ENCODE peak calls at places on chromosomes 6 and 20, in nine cellular contexts. One of them, this sample, is unnamed.
A peak's percentile ranks its signal among the peaks of the same experiment; 100 is the strongest.

GRCh38 chr20:8251201-8251575 is 119.1 kb downstream of the PLCB1 start:
- DNase-seq in choroid plexus epithelial cell: no peak
- DNase-seq in PC-3: no peak
- DNase-seq in IMR-90: no peak
- DNase-seq in mucosa of descending colon: no peak
- DNase-seq in lower lobe of right lung: no peak
- DNase-seq in heart left ventricle: no peak
- DNase-seq in lung: no peak
- DNase-seq in fibroblast of pulmonary artery: no peak
- DNase-seq in this sample: no peak

GRCh38 chr6:72216222-72217106 is 330.1 kb downstream of the RIMS1 start:
- DNase-seq in choroid plexus epithelial cell: no peak
- DNase-seq in PC-3: peak; percentile 68
- DNase-seq in IMR-90: no peak
- DNase-seq in mucosa of descending colon: peak; percentile 7
- DNase-seq in lower lobe of right lung: no peak
- DNase-seq in heart left ventricle: no peak
- DNase-seq in lung: no peak
- DNase-seq in fibroblast of pulmonary artery: no peak
- DNase-seq in this sample: no peak

GRCh38 chr6:16236648-16237199 is 1.7 kb upstream of the GMPR start:
- DNase-seq in choroid plexus epithelial cell: peak; percentile 83
- DNase-seq in PC-3: peak; percentile 38
- DNase-seq in IMR-90: peak; percentile 76
- DNase-seq in mucosa of descending colon: peak; percentile 86
- DNase-seq in lower lobe of right lung: no peak
- DNase-seq in heart left ventricle: peak; percentile 38
- DNase-seq in lung: peak; percentile 61
- DNase-seq in fibroblast of pulmonary artery: peak; percentile 68
- DNase-seq in this sample: peak; percentile 75

GRCh38 chr6:3913077-3913957 is 64.1 kb downstream of the FAM50B start:
- DNase-seq in choroid plexus epithelial cell: peak; percentile 97
- DNase-seq in PC-3: peak; percentile 99
- DNase-seq in IMR-90: peak; percentile 99
- DNase-seq in mucosa of descending colon: peak; percentile 18
- DNase-seq in lower lobe of right lung: no peak
- DNase-seq in heart left ventricle: peak; percentile 85
- DNase-seq in lung: peak; percentile 67
- DNase-seq in fibroblast of pulmonary artery: peak; percentile 99
- DNase-seq in this sample: peak; percentile 99

GRCh38 chr20:49993301-49993751 is 10.5 kb downstream of the SNAI1 start:
- DNase-seq in choroid plexus epithelial cell: no peak
- DNase-seq in PC-3: no peak
- DNase-seq in IMR-90: no peak
- DNase-seq in mucosa of descending colon: no peak
- DNase-seq in lower lobe of right lung: no peak
- DNase-seq in heart left ventricle: no peak
- DNase-seq in lung: no peak
- DNase-seq in fibroblast of pulmonary artery: peak; percentile 44
- DNase-seq in this sample: no peak

GRCh38 chr6:135703621-135704020 is 147.9 kb upstream of the PDE7B start:
- DNase-seq in choroid plexus epithelial cell: peak; percentile 12
- DNase-seq in PC-3: no peak
- DNase-seq in IMR-90: no peak
- DNase-seq in mucosa of descending colon: no peak
- DNase-seq in lower lobe of right lung: no peak
- DNase-seq in heart left ventricle: no peak
- DNase-seq in lung: no peak
- DNase-seq in fibroblast of pulmonary artery: no peak
- DNase-seq in this sample: peak; percentile 5

GRCh38 chr6:137799950-137800568 is 67.0 kb upstream of the TNFAIP3 start:
- DNase-seq in choroid plexus epithelial cell: peak; percentile 84
- DNase-seq in PC-3: peak; percentile 63
- DNase-seq in IMR-90: peak; percentile 67
- DNase-seq in mucosa of descending colon: peak; percentile 83
- DNase-seq in lower lobe of right lung: no peak
- DNase-seq in heart left ventricle: peak; percentile 48
- DNase-seq in lung: peak; percentile 41
- DNase-seq in fibroblast of pulmonary artery: peak; percentile 77
- DNase-seq in this sample: peak; percentile 76

GRCh38 chr20:48897298-48898044 is 24.0 kb upstream of the ARFGEF2 start:
- DNase-seq in choroid plexus epithelial cell: peak; percentile 88
- DNase-seq in PC-3: peak; percentile 96
- DNase-seq in IMR-90: peak; percentile 92
- DNase-seq in mucosa of descending colon: no peak
- DNase-seq in lower lobe of right lung: no peak
- DNase-seq in heart left ventricle: no peak
- DNase-seq in lung: no peak
- DNase-seq in fibroblast of pulmonary artery: peak; percentile 82
- DNase-seq in this sample: peak; percentile 91

GRCh38 chr6:127124196-127124595 is 5.7 kb downstream of the RSPO3 start:
- DNase-seq in choroid plexus epithelial cell: no peak
- DNase-seq in PC-3: no peak
- DNase-seq in IMR-90: no peak
- DNase-seq in mucosa of descending colon: no peak
- DNase-seq in lower lobe of right lung: no peak
- DNase-seq in heart left ventricle: no peak
- DNase-seq in lung: no peak
- DNase-seq in fibroblast of pulmonary artery: no peak
- DNase-seq in this sample: no peak

GRCh38 chr6:127119361-127120108 is 1.1 kb downstream of the RSPO3 start:
- DNase-seq in choroid plexus epithelial cell: no peak
- DNase-seq in PC-3: no peak
- DNase-seq in IMR-90: no peak
- DNase-seq in mucosa of descending colon: peak; percentile 4
- DNase-seq in lower lobe of right lung: peak; percentile 48
- DNase-seq in heart left ventricle: no peak
- DNase-seq in lung: no peak
- DNase-seq in fibroblast of pulmonary artery: no peak
- DNase-seq in this sample: no peak

GRCh38 chr6:127120787-127121636 is 2.5 kb downstream of the RSPO3 start:
- DNase-seq in choroid plexus epithelial cell: peak; percentile 92
- DNase-seq in PC-3: peak; percentile 64
- DNase-seq in IMR-90: peak; percentile 79
- DNase-seq in mucosa of descending colon: peak; percentile 68
- DNase-seq in lower lobe of right lung: peak; percentile 79
- DNase-seq in heart left ventricle: peak; percentile 59
- DNase-seq in lung: peak; percentile 81
- DNase-seq in fibroblast of pulmonary artery: peak; percentile 88
- DNase-seq in this sample: peak; percentile 81

GRCh38 chr6:127120109-127120786 is 1.8 kb downstream of the RSPO3 start:
- DNase-seq in choroid plexus epithelial cell: no peak
- DNase-seq in PC-3: no peak
- DNase-seq in IMR-90: no peak
- DNase-seq in mucosa of descending colon: no peak
- DNase-seq in lower lobe of right lung: peak; percentile 44
- DNase-seq in heart left ventricle: no peak
- DNase-seq in lung: no peak
- DNase-seq in fibroblast of pulmonary artery: no peak
- DNase-seq in this sample: no peak

DNA sequence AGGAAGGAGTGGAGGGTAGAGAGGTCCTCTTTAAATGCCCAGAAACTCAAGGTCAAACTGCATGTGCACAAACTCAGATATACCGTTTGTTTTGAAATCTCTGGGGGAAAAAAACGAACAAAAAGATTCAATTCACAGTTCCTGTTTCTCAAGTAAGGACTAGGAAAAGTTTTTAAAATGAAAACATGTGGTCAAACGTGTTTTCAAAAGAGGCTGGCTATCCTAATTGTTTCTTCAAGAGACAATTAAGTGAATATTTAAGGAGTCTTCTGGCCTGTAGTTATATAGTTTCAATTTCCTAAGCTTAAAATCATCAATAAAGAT is 3.1 kb downstream of the RSPO3 start:
- DNase-seq in choroid plexus epithelial cell: no peak
- DNase-seq in PC-3: no peak
- DNase-seq in IMR-90: no peak
- DNase-seq in mucosa of descending colon: no peak
- DNase-seq in lower lobe of right lung: no peak
- DNase-seq in heart left ventricle: no peak
- DNase-seq in lung: no peak
- DNase-seq in fibroblast of pulmonary artery: no peak
- DNase-seq in this sample: no peak
- H3K4me3 ChIP-seq in choroid plexus epithelial cell: no peak overlapping the region
- H3K4me3 ChIP-seq in PC-3: no peak overlapping the region
- H3K4me3 ChIP-seq in IMR-90: no peak overlapping the region
- H3K4me3 ChIP-seq in mucosa of descending colon: no peak overlapping the region
- H3K4me3 ChIP-seq in lower lobe of right lung: no peak overlapping the region
- H3K4me3 ChIP-seq in heart left ventricle: no peak overlapping the region
- H3K4me3 ChIP-seq in lung: no peak overlapping the region
- H3K4me3 ChIP-seq in fibroblast of pulmonary artery: no peak overlapping the region
- H3K4me3 ChIP-seq in this sample: no peak overlapping the region

GRCh38 chr6:111987295-111987694 is 66.6 kb upstream of the CCN6 start:
- DNase-seq in choroid plexus epithelial cell: peak; percentile 40
- DNase-seq in PC-3: no peak
- DNase-seq in IMR-90: peak; percentile 50
- DNase-seq in mucosa of descending colon: no peak
- DNase-seq in lower lobe of right lung: no peak
- DNase-seq in heart left ventricle: no peak
- DNase-seq in lung: no peak
- DNase-seq in fibroblast of pulmonary artery: no peak
- DNase-seq in this sample: no peak

GRCh38 chr6:111989743-111990142 is 64.2 kb upstream of the CCN6 start:
- DNase-seq in choroid plexus epithelial cell: no peak
- DNase-seq in PC-3: no peak
- DNase-seq in IMR-90: no peak
- DNase-seq in mucosa of descending colon: no peak
- DNase-seq in lower lobe of right lung: no peak
- DNase-seq in heart left ventricle: no peak
- DNase-seq in lung: no peak
- DNase-seq in fibroblast of pulmonary artery: no peak
- DNase-seq in this sample: no peak

GRCh38 chr6:111986651-111987050 is 67.3 kb upstream of the CCN6 start:
- DNase-seq in choroid plexus epithelial cell: no peak
- DNase-seq in PC-3: no peak
- DNase-seq in IMR-90: no peak
- DNase-seq in mucosa of descending colon: no peak
- DNase-seq in lower lobe of right lung: no peak
- DNase-seq in heart left ventricle: no peak
- DNase-seq in lung: no peak
- DNase-seq in fibroblast of pulmonary artery: no peak
- DNase-seq in this sample: no peak

GRCh38 chr6:111990214-111990613 is 63.7 kb upstream of the CCN6 start:
- DNase-seq in choroid plexus epithelial cell: no peak
- DNase-seq in PC-3: no peak
- DNase-seq in IMR-90: no peak
- DNase-seq in mucosa of descending colon: no peak
- DNase-seq in lower lobe of right lung: no peak
- DNase-seq in heart left ventricle: no peak
- DNase-seq in lung: no peak
- DNase-seq in fibroblast of pulmonary artery: no peak
- DNase-seq in this sample: no peak

GRCh38 chr6:111988926-111989325 is 65.0 kb upstream of the CCN6 start:
- DNase-seq in choroid plexus epithelial cell: no peak
- DNase-seq in PC-3: no peak
- DNase-seq in IMR-90: no peak
- DNase-seq in mucosa of descending colon: no peak
- DNase-seq in lower lobe of right lung: no peak
- DNase-seq in heart left ventricle: no peak
- DNase-seq in lung: no peak
- DNase-seq in fibroblast of pulmonary artery: no peak
- DNase-seq in this sample: no peak
- TF ChIP-seq CTCF in choroid plexus epithelial cell: no peak
- TF ChIP-seq CTCF in PC-3: no peak
- TF ChIP-seq CTCF in IMR-90: no peak
- TF ChIP-seq CTCF in mucosa of descending colon: no peak
- TF ChIP-seq CTCF in lower lobe of right lung: no peak
- TF ChIP-seq CTCF in heart left ventricle: no peak
- TF ChIP-seq CTCF in lung: no peak
- TF ChIP-seq CTCF in fibroblast of pulmonary artery: no peak
- TF ChIP-seq CTCF in this sample: no peak

DNA sequence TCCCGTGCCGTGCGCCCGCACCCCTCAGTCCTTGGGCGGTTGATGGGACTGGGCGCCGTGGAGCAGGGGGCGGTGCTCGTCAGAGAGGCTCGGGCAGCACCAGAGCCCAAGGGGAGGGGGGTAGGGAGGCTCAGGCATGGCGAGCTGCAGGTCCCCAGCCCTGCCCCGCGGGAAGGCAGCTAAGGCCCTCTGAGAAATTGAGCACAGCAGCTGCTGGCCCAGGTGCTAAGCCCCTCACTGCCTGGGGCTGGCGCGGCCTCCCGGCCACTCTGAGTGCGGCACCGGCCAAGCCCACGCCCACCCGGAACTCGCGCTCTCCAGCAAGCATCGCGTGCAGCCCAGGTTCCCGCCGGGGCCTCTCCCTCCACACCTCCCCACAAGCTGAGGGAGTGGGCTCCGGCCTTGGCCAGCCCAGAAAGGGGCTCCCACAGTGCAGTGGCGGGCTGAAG is 16.4 kb downstream of the SOX4 start:
- DNase-seq in choroid plexus epithelial cell: no peak
- DNase-seq in PC-3: no peak
- DNase-seq in IMR-90: no peak
- DNase-seq in mucosa of descending colon: no peak
- DNase-seq in lower lobe of right lung: no peak
- DNase-seq in heart left ventricle: no peak
- DNase-seq in lung: no peak
- DNase-seq in fibroblast of pulmonary artery: no peak
- DNase-seq in this sample: no peak
- H3K4me3 ChIP-seq in choroid plexus epithelial cell: no peak overlapping the region
- H3K4me3 ChIP-seq in PC-3: no peak overlapping the region
- H3K4me3 ChIP-seq in IMR-90: no peak overlapping the region
- H3K4me3 ChIP-seq in mucosa of descending colon: no peak overlapping the region
- H3K4me3 ChIP-seq in lower lobe of right lung: no peak overlapping the region
- H3K4me3 ChIP-seq in heart left ventricle: no peak overlapping the region
- H3K4me3 ChIP-seq in lung: no peak overlapping the region
- H3K4me3 ChIP-seq in fibroblast of pulmonary artery: no peak overlapping the region
- H3K4me3 ChIP-seq in this sample: no peak overlapping the region

GRCh38 chr6:79546186-79546585 is 9.0 kb upstream of the LCA5 start:
- DNase-seq in choroid plexus epithelial cell: peak; percentile 55
- DNase-seq in PC-3: no peak
- DNase-seq in IMR-90: peak; percentile 46
- DNase-seq in mucosa of descending colon: no peak
- DNase-seq in lower lobe of right lung: no peak
- DNase-seq in heart left ventricle: no peak
- DNase-seq in lung: no peak
- DNase-seq in fibroblast of pulmonary artery: peak; percentile 49
- DNase-seq in this sample: peak; percentile 46

GRCh38 chr6:79544299-79544927 is 7.2 kb upstream of the LCA5 start:
- DNase-seq in choroid plexus epithelial cell: peak; percentile 90
- DNase-seq in PC-3: no peak
- DNase-seq in IMR-90: peak; percentile 46
- DNase-seq in mucosa of descending colon: no peak
- DNase-seq in lower lobe of right lung: no peak
- DNase-seq in heart left ventricle: no peak
- DNase-seq in lung: no peak
- DNase-seq in fibroblast of pulmonary artery: peak; percentile 75
- DNase-seq in this sample: peak; percentile 76

GRCh38 chr6:79543411-79543810 is 6.2 kb upstream of the LCA5 start:
- DNase-seq in choroid plexus epithelial cell: no peak
- DNase-seq in PC-3: no peak
- DNase-seq in IMR-90: no peak
- DNase-seq in mucosa of descending colon: no peak
- DNase-seq in lower lobe of right lung: no peak
- DNase-seq in heart left ventricle: no peak
- DNase-seq in lung: no peak
- DNase-seq in fibroblast of pulmonary artery: no peak
- DNase-seq in this sample: no peak

GRCh38 chr6:79543886-79544285 is 6.7 kb upstream of the LCA5 start:
- DNase-seq in choroid plexus epithelial cell: no peak
- DNase-seq in PC-3: no peak
- DNase-seq in IMR-90: no peak
- DNase-seq in mucosa of descending colon: no peak
- DNase-seq in lower lobe of right lung: no peak
- DNase-seq in heart left ventricle: no peak
- DNase-seq in lung: no peak
- DNase-seq in fibroblast of pulmonary artery: no peak
- DNase-seq in this sample: no peak

DNA sequence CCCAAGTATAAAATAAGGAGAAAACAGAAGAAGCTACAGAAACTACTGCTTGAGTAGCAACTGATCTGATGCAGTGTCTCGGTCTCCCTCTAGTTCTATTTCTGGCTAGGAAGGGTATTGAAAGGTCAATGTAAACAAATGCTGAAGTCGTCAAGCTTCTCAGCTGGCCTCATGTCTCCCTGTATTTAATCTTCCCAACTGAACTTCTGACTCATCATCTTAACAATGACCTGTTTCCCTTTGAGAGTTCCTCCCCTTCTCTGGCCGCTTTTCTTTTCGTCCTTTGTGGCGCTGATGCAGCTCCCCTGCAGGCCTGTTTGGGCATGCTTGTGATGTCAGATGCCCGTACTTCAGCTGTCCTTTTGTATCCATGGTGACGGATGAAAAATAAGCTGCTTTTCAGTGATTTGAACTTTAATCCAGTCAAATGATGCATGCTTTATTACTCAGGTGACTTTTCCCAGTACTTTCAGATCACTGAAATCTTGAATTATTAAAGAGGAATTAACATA is 7.8 kb upstream of the LCA5 start:
- DNase-seq in choroid plexus epithelial cell: peak; percentile 100
- DNase-seq in PC-3: peak; percentile 93
- DNase-seq in IMR-90: peak; percentile 99
- DNase-seq in mucosa of descending colon: peak; percentile 50
- DNase-seq in lower lobe of right lung: peak; percentile 67
- DNase-seq in heart left ventricle: peak; percentile 57
- DNase-seq in lung: peak; percentile 77
- DNase-seq in fibroblast of pulmonary artery: peak; percentile 100
- DNase-seq in this sample: peak; percentile 100
- TF ChIP-seq CTCF in choroid plexus epithelial cell: peak; percentile 72
- TF ChIP-seq CTCF in PC-3: peak; percentile 48
- TF ChIP-seq CTCF in IMR-90: peak; percentile 63
- TF ChIP-seq CTCF in mucosa of descending colon: no peak
- TF ChIP-seq CTCF in lower lobe of right lung: peak; percentile 60
- TF ChIP-seq CTCF in heart left ventricle: peak; percentile 65
- TF ChIP-seq CTCF in lung: peak; percentile 10
- TF ChIP-seq CTCF in fibroblast of pulmonary artery: peak; percentile 71
- TF ChIP-seq CTCF in this sample: peak; percentile 74

This sample was measured in cardiac fibroblast.